ENCODE peak calls at places on chromosome 7, in six cellular contexts. One of them, this sample, is unnamed. For H3K36me3, the result is how much of the 10 kb centered on the place peaks cover.

GRCh38 chr7:55476071-55476803 is 96.1 kb downstream of the VOPP1 start:
- DNase-seq in HCT116: no peak
- DNase-seq in PC-3: no peak
- DNase-seq in CD8-positive, alpha-beta T cell: no peak
- DNase-seq in MM.1S: no peak
- DNase-seq in Peyer's patch: peak
- DNase-seq in this sample: no peak

GRCh38 chr7:157560710-157561522 is 224.1 kb downstream of the DNAJB6 start:
- DNase-seq in Peyer's patch: no peak
- DNase-seq in PC-3: no peak
- DNase-seq in MM.1S: no peak
- DNase-seq in HCT116: no peak
- DNase-seq in CD8-positive, alpha-beta T cell: no peak
- DNase-seq in this sample: no peak

GRCh38 chr7:86747698-86748097 is 104.0 kb downstream of the GRM3 start:
- DNase-seq in HCT116: no peak
- DNase-seq in Peyer's patch: no peak
- DNase-seq in PC-3: no peak
- DNase-seq in MM.1S: no peak
- DNase-seq in CD8-positive, alpha-beta T cell: no peak
- DNase-seq in this sample: no peak

GRCh38 chr7:26474596-26474995 is 182.9 kb downstream of the SNX10 start:
- DNase-seq in HCT116: no peak
- DNase-seq in CD8-positive, alpha-beta T cell: no peak
- DNase-seq in Peyer's patch: no peak
- DNase-seq in PC-3: no peak
- DNase-seq in MM.1S: no peak
- DNase-seq in this sample: no peak

GRCh38 chr7:16563281-16564022 is 36.8 kb downstream of the LRRC72 start:
- DNase-seq in Peyer's patch: no peak
- DNase-seq in PC-3: no peak
- DNase-seq in MM.1S: peak
- DNase-seq in HCT116: no peak
- DNase-seq in CD8-positive, alpha-beta T cell: no peak
- DNase-seq in this sample: no peak

GRCh38 chr7:26976840-26977239 is 112.5 kb upstream of the SKAP2 start:
- DNase-seq in HCT116: no peak
- DNase-seq in MM.1S: no peak
- DNase-seq in PC-3: no peak
- DNase-seq in CD8-positive, alpha-beta T cell: no peak
- DNase-seq in Peyer's patch: no peak
- DNase-seq in this sample: no peak

GRCh38 chr7:159012353-159013069 is 132.2 kb downstream of the VIPR2 start:
- DNase-seq in HCT116: no peak
- DNase-seq in Peyer's patch: peak
- DNase-seq in PC-3: peak
- DNase-seq in MM.1S: no peak
- DNase-seq in CD8-positive, alpha-beta T cell: no peak
- DNase-seq in this sample: peak

GRCh38 chr7:150369740-150370501 is 1.3 kb downstream of the REPIN1 start:
- DNase-seq in CD8-positive, alpha-beta T cell: no peak
- DNase-seq in HCT116: no peak
- DNase-seq in PC-3: no peak
- DNase-seq in MM.1S: no peak
- DNase-seq in Peyer's patch: peak
- DNase-seq in this sample: no peak

GRCh38 chr7:25116621-25117020 is 8.4 kb downstream of the CYCS start:
- DNase-seq in Peyer's patch: no peak
- DNase-seq in HCT116: no peak
- DNase-seq in MM.1S: no peak
- DNase-seq in CD8-positive, alpha-beta T cell: no peak
- DNase-seq in PC-3: no peak
- DNase-seq in this sample: no peak

GRCh38 chr7:80681272-80681885 is 42.9 kb downstream of the CD36 start:
- DNase-seq in Peyer's patch: no peak
- DNase-seq in HCT116: peak
- DNase-seq in MM.1S: peak
- DNase-seq in CD8-positive, alpha-beta T cell: no peak
- DNase-seq in PC-3: peak
- DNase-seq in this sample: no peak

GRCh38 chr7:29971566-29972314 is 17.9 kb downstream of the SCRN1 start:
- DNase-seq in CD8-positive, alpha-beta T cell: no peak
- DNase-seq in HCT116: no peak
- DNase-seq in PC-3: no peak
- DNase-seq in MM.1S: no peak
- DNase-seq in Peyer's patch: no peak
- DNase-seq in this sample: no peak

GRCh38 chr7:94417261-94417660 is 22.6 kb downstream of the COL1A2 start:
- DNase-seq in PC-3: no peak
- DNase-seq in CD8-positive, alpha-beta T cell: no peak
- DNase-seq in HCT116: no peak
- DNase-seq in Peyer's patch: no peak
- DNase-seq in MM.1S: no peak
- DNase-seq in this sample: no peak

GRCh38 chr7:94414481-94414880 is 19.8 kb downstream of the COL1A2 start:
- DNase-seq in Peyer's patch: no peak
- DNase-seq in PC-3: peak
- DNase-seq in CD8-positive, alpha-beta T cell: no peak
- DNase-seq in HCT116: no peak
- DNase-seq in MM.1S: no peak
- DNase-seq in this sample: no peak

GRCh38 chr7:94420321-94420720 is 25.6 kb downstream of the COL1A2 start:
- DNase-seq in Peyer's patch: no peak
- DNase-seq in CD8-positive, alpha-beta T cell: no peak
- DNase-seq in PC-3: no peak
- DNase-seq in HCT116: no peak
- DNase-seq in MM.1S: no peak
- DNase-seq in this sample: no peak

GRCh38 chr7:94418851-94419250 is 24.2 kb downstream of the COL1A2 start:
- DNase-seq in HCT116: no peak
- DNase-seq in CD8-positive, alpha-beta T cell: no peak
- DNase-seq in MM.1S: no peak
- DNase-seq in PC-3: no peak
- DNase-seq in Peyer's patch: no peak
- DNase-seq in this sample: no peak

GRCh38 chr7:94417921-94418320 is 23.2 kb downstream of the COL1A2 start:
- DNase-seq in MM.1S: no peak
- DNase-seq in CD8-positive, alpha-beta T cell: no peak
- DNase-seq in Peyer's patch: no peak
- DNase-seq in PC-3: no peak
- DNase-seq in HCT116: no peak
- DNase-seq in this sample: no peak
- H3K36me3 ChIP-seq in MM.1S: under half
- H3K36me3 ChIP-seq in CD8-positive, alpha-beta T cell: under half
- H3K36me3 ChIP-seq in Peyer's patch: under half
- H3K36me3 ChIP-seq in PC-3: under half
- H3K36me3 ChIP-seq in HCT116: under half
- H3K36me3 ChIP-seq in this sample: half or more

DNA sequence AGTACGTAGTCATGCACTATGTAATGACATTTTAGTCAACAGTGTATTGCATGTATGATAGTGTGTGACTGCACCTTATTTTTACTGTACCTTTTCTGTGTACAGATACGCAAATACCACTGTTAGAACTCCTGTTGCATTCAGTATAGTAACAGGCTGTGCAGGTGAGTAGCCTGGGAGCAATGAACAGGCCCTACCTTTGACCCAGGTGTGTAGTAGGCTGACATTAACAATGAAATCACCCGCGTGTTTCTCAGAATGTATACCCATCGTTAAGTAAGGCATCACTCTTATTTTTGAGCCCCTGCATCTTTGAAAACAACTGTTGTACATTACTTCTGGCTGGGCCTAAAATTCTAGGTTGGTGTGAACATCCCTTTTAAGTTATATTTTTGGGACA is 41.6 kb downstream of the DAGLB start:
- DNase-seq in MM.1S: no peak
- DNase-seq in CD8-positive, alpha-beta T cell: no peak
- DNase-seq in PC-3: no peak
- DNase-seq in Peyer's patch: no peak
- DNase-seq in HCT116: no peak
- DNase-seq in this sample: no peak
- H3K36me3 ChIP-seq in MM.1S: under half
- H3K36me3 ChIP-seq in CD8-positive, alpha-beta T cell: half or more
- H3K36me3 ChIP-seq in PC-3: half or more
- H3K36me3 ChIP-seq in Peyer's patch: half or more
- H3K36me3 ChIP-seq in HCT116: half or more
- H3K36me3 ChIP-seq in this sample: half or more

GRCh38 chr7:92043637-92044036 is 90.6 kb downstream of the CYP51A1 start:
- DNase-seq in MM.1S: no peak
- DNase-seq in PC-3: no peak
- DNase-seq in HCT116: no peak
- DNase-seq in CD8-positive, alpha-beta T cell: no peak
- DNase-seq in Peyer's patch: no peak
- DNase-seq in this sample: no peak

GRCh38 chr7:92044940-92045339 is 89.3 kb downstream of the CYP51A1 start:
- DNase-seq in HCT116: no peak
- DNase-seq in MM.1S: no peak
- DNase-seq in PC-3: no peak
- DNase-seq in Peyer's patch: no peak
- DNase-seq in CD8-positive, alpha-beta T cell: no peak
- DNase-seq in this sample: no peak

GRCh38 chr7:92042056-92042737 is 92.1 kb downstream of the CYP51A1 start:
- DNase-seq in PC-3: no peak
- DNase-seq in Peyer's patch: peak
- DNase-seq in MM.1S: no peak
- DNase-seq in CD8-positive, alpha-beta T cell: no peak
- DNase-seq in HCT116: no peak
- DNase-seq in this sample: no peak

GRCh38 chr7:92043098-92043497 is 91.2 kb downstream of the CYP51A1 start:
- DNase-seq in Peyer's patch: no peak
- DNase-seq in MM.1S: no peak
- DNase-seq in CD8-positive, alpha-beta T cell: no peak
- DNase-seq in HCT116: no peak
- DNase-seq in PC-3: no peak
- DNase-seq in this sample: no peak

GRCh38 chr7:92044148-92044547 is 90.1 kb downstream of the CYP51A1 start:
- DNase-seq in PC-3: no peak
- DNase-seq in HCT116: no peak
- DNase-seq in CD8-positive, alpha-beta T cell: no peak
- DNase-seq in MM.1S: no peak
- DNase-seq in Peyer's patch: no peak
- DNase-seq in this sample: no peak
- H3K36me3 ChIP-seq in PC-3: under half
- H3K36me3 ChIP-seq in HCT116: under half
- H3K36me3 ChIP-seq in CD8-positive, alpha-beta T cell: under half
- H3K36me3 ChIP-seq in MM.1S: under half
- H3K36me3 ChIP-seq in Peyer's patch: half or more
- H3K36me3 ChIP-seq in this sample: half or more

DNA sequence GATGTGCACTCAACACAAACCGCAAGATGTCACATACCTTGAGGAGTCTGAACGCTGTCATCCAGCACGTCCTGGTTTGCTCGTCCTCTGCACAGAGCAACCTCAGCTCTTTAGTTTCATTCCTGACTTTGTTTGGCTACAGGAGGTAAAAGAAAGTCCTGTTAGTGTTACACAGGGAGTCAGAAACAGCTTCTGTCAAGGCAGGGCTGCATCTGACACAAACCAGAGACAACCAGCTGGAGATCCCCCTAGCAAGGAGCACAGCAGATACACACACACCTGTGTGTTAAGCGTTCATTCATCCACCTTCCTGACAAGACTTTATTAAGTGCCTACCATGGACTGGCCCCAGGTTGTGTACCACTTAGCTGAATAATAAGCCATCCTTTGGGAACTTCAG is 47.5 kb upstream of the DDC start:
- DNase-seq in PC-3: no peak
- DNase-seq in HCT116: no peak
- DNase-seq in MM.1S: no peak
- DNase-seq in Peyer's patch: no peak
- DNase-seq in CD8-positive, alpha-beta T cell: no peak
- DNase-seq in this sample: no peak
- H3K36me3 ChIP-seq in PC-3: under half
- H3K36me3 ChIP-seq in HCT116: under half
- H3K36me3 ChIP-seq in MM.1S: under half
- H3K36me3 ChIP-seq in Peyer's patch: under half
- H3K36me3 ChIP-seq in CD8-positive, alpha-beta T cell: under half
- H3K36me3 ChIP-seq in this sample: half or more

GRCh38 chr7:44574286-44574872 is 671 bp upstream of the DDX56 start:
- DNase-seq in CD8-positive, alpha-beta T cell: no peak
- DNase-seq in Peyer's patch: no peak
- DNase-seq in MM.1S: peak
- DNase-seq in PC-3: no peak
- DNase-seq in HCT116: no peak
- DNase-seq in this sample: no peak

GRCh38 chr7:44573464-44574285 is at the start of gene DDX56:
- DNase-seq in PC-3: peak
- DNase-seq in CD8-positive, alpha-beta T cell: peak
- DNase-seq in Peyer's patch: peak
- DNase-seq in MM.1S: peak
- DNase-seq in HCT116: peak
- DNase-seq in this sample: peak

GRCh38 chr7:44569958-44570357 is 3.8 kb downstream of the DDX56 start:
- DNase-seq in PC-3: no peak
- DNase-seq in Peyer's patch: no peak
- DNase-seq in MM.1S: no peak
- DNase-seq in HCT116: no peak
- DNase-seq in CD8-positive, alpha-beta T cell: no peak
- DNase-seq in this sample: no peak

GRCh38 chr7:44575054-44575453 is 1.3 kb upstream of the DDX56 start:
- DNase-seq in MM.1S: no peak
- DNase-seq in PC-3: no peak
- DNase-seq in Peyer's patch: no peak
- DNase-seq in HCT116: no peak
- DNase-seq in CD8-positive, alpha-beta T cell: no peak
- DNase-seq in this sample: no peak

GRCh38 chr7:44572771-44573170 is 937 bp downstream of the DDX56 start:
- DNase-seq in MM.1S: no peak
- DNase-seq in Peyer's patch: no peak
- DNase-seq in CD8-positive, alpha-beta T cell: no peak
- DNase-seq in HCT116: no peak
- DNase-seq in PC-3: no peak
- DNase-seq in this sample: no peak
- H3K36me3 ChIP-seq in MM.1S: under half
- H3K36me3 ChIP-seq in Peyer's patch: half or more
- H3K36me3 ChIP-seq in CD8-positive, alpha-beta T cell: half or more
- H3K36me3 ChIP-seq in HCT116: half or more
- H3K36me3 ChIP-seq in PC-3: half or more
- H3K36me3 ChIP-seq in this sample: half or more

This sample was measured in lower lobe of right lung.